ENCODE peak calls at places on chromosomes 7 and 10, in seven cellular contexts. B is mammary epithelial cell, T is PC-9, Y is endothelial cell of umbilical vein, Q is MM.1S, D is keratinocyte, L is A673. W is an unnamed sample.

GRCh38 chr10:131870411-131870810 is 30.4 kb upstream of the PPP2R2D start:
- DNase-seq in B (no peak), Y (no peak), Q (no peak), L (no peak), D (no peak), T (no peak), W (no peak)

GRCh38 chr10:44393051-44393630 is 8.2 kb upstream of the CXCL12 start:
- DNase-seq in Y (no peak), L (no peak), D (no peak), Q (no peak), T (no peak), B (no peak), W (no peak)

GRCh38 chr10:42367532-42368230 is 270.7 kb downstream of the ZNF33B start:
- DNase-seq in L (no peak), D (no peak), B (peak), T (peak), Q (peak), Y (peak), W (peak)

GRCh38 chr10:17265468-17265867 is 37.4 kb downstream of the VIM start:
- DNase-seq in D (peak), T (no peak), Y (no peak), L (no peak), Q (no peak), B (peak), W (peak)

GRCh38 chr10:51063659-51064535 is 10.4 kb upstream of the PRKG1 start:
- DNase-seq in L (peak), D (no peak), Y (peak), B (peak), Q (peak), T (no peak), W (peak)

GRCh38 chr10:43000021-43000411 is 76.9 kb upstream of the RET start:
- DNase-seq in Q (no peak), D (no peak), L (no peak), T (no peak), Y (no peak), B (no peak), W (no peak)

GRCh38 chr10:121522841-121523240 is 75.4 kb downstream of the FGFR2 start:
- DNase-seq in Q (no peak), L (no peak), D (no peak), T (no peak), Y (no peak), B (no peak), W (no peak)

GRCh38 chr10:69239816-69240434 is 19.8 kb downstream of the HKDC1 start:
- DNase-seq in L (peak), T (no peak), Q (no peak), Y (no peak), B (no peak), D (no peak), W (peak)

GRCh38 chr7:94395141-94396041 is 696 bp downstream of the COL1A2 start:
- DNase-seq in L (peak), T (no peak), Q (peak), Y (peak), B (peak), D (peak), W (peak)

GRCh38 chr10:27525819-27526218 is 21.7 kb downstream of the RAB18 start:
- DNase-seq in L (peak), D (no peak), B (no peak), Q (no peak), T (no peak), Y (no peak), W (peak)

GRCh38 chr10:62978417-62978955 is 154.6 kb upstream of the NRBF2 start:
- DNase-seq in D (no peak), Q (no peak), Y (no peak), B (peak), T (no peak), L (no peak), W (no peak)

GRCh38 chr7:157981778-157982177 is 605.8 kb downstream of the PTPRN2 start:
- DNase-seq in L (no peak), B (no peak), D (no peak), Y (no peak), Q (no peak), T (no peak), W (no peak)

GRCh38 chr7:2107386-2108085 is 125.2 kb downstream of the MAD1L1 start:
- DNase-seq in T (no peak), Y (peak), B (no peak), L (no peak), D (no peak), Q (no peak), W (no peak)

GRCh38 chr7:27248911-27249723 is 6.5 kb downstream of the EVX1 start:
- DNase-seq in Q (no peak), Y (no peak), B (peak), T (no peak), D (no peak), L (no peak), W (peak)

GRCh38 chr7:155461631-155462030 is 3.7 kb downstream of the EN2 start:
- DNase-seq in B (no peak), Q (no peak), T (no peak), L (no peak), D (no peak), Y (no peak), W (no peak)

GRCh38 chr7:155462163-155462735 is 4.3 kb downstream of the EN2 start:
- DNase-seq in Y (no peak), T (no peak), L (no peak), D (no peak), B (no peak), Q (no peak), W (no peak)

GRCh38 chr7:155464183-155464582 is 6.3 kb downstream of the EN2 start:
- DNase-seq in L (no peak), D (no peak), Y (no peak), Q (no peak), T (no peak), B (no peak), W (no peak)

GRCh38 chr7:155464948-155465739 is 7.2 kb downstream of the EN2 start:
- DNase-seq in L (no peak), D (no peak), T (no peak), Y (no peak), Q (no peak), B (no peak), W (no peak)

DNA sequence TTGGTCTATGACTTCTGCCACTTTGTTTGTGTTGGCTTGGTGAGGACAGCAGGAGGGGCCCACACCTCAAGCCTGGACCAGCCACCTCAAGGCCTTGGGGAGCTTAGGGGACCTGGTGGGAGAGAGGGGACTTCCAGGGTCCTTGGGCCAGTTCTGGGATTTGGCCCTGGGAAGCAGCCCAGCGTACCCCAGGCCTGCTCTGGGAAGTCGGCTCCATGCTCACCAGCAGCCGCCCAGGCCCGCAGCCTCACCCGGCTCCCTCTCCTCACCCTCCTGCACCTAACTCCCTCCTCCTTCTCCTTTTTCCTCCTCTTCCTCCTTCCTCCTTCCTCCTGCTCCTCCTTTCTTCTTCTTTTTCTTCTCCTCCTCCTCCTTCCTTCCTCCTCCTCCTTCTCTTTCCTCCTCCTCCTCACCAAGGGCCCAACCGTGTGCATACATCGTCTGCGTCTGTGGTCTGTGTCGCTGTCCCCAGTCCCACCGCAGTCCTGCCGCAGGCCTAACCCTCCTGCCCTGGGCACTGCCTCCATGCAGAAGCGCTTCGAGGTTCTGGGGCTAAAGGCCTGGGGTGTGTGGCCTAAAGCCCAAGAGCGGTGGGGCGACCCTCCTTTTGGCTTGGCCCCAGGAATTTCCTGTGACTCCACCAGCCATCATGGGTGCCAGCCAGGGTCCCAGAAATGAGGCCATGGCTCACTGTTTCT is 5.3 kb downstream of the EN2 start:
- DNase-seq in L (no peak), Y (no peak), Q (no peak), D (no peak), T (no peak), B (no peak), W (no peak)
- TF ChIP-seq EZH2 in L (no peak), Y (peak), Q (no peak), D (peak), T (no peak), B (peak), W (no peak)

DNA sequence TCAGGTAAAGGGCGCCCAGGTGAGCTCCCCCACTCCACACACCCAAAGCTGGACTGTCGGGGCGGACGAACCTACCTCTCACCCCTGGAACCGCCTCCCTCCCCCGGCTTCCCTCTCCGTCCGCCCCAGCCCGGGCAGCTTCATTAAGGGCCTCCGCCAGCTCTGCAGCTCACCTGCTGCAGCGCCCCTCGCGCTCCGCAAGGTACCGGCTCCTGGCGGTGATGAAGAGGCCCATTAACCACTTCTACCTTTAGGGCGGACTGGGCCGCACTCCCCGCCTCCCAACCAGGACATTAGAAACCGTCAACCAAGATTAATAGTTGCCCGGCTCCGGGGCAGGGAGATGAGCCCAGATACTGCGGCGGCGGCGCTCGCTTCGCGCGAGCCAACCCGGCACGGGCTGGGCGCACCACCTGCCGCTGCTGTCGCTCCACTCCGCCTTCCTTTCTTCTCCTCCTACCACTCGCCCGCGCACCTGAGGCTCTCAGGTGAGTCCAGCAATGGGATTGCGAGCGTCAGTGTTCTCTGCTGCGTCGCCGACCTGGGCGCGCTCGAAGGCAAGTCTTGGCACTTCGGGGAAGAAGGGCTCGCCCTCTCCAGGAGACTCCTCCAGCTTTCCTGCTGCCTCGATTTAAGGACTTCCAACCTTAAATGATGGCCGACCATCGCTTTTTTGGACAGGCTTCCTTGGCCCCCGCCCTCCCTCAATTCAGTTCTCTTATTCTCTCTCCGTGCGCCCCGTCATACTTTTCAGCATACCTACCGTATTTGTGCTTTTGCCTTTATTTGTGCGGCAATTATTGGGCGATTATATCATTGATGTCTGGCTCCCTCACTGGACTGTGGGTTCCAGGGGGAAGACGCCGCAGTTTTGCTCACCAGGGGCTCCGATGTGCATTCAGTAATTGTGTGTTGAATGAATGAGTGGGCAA is 13.6 kb upstream of the KAZALD1 start:
- DNase-seq in D (no peak), T (no peak), Y (no peak), Q (no peak), B (no peak), L (no peak), W (no peak)
- TF ChIP-seq EZH2 in D (no peak), T (no peak), Y (peak), Q (no peak), B (no peak), L (no peak), W (peak)

GRCh38 chr7:129777993-129778769 is 166.7 kb downstream of the NRF1 start:
- DNase-seq in T (no peak), L (no peak), B (no peak), Q (no peak), Y (no peak), D (no peak), W (no peak)
- TF ChIP-seq EZH2 in T (no peak), L (no peak), B (no peak), Q (no peak), Y (no peak), D (no peak), W (no peak)

GRCh38 chr10:101123815-101124617 is 7.1 kb upstream of the TLX1 start:
- DNase-seq in D (no peak), B (no peak), Q (no peak), Y (no peak), L (no peak), T (no peak), W (no peak)
- TF ChIP-seq EZH2 in D (peak), B (peak), Q (no peak), Y (peak), L (peak), T (no peak), W (no peak)

DNA sequence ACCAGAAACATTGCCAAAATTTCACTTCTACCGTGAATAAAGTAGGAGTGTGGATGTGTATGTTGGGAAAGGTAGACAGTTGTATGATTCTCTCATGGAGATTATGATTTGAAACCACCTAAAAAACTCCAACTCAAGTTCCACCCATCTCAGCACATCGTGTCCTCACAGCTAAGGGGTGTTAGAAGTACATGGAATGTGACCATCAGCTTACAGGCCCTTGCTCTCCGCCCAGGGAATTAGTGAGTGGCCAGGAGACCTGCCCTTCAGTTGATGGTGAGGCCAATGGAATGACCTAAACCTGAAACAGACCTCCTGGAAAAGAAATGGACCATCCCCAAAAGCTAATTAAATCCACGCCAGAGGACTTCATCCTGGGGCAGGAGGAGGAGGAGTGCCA is 2.1 kb upstream of the WNT2 start:
- DNase-seq in D (no peak), T (no peak), Q (no peak), B (no peak), L (no peak), Y (no peak), W (no peak)
- TF ChIP-seq EZH2 in D (no peak), T (no peak), Q (no peak), B (no peak), L (no peak), Y (no peak), W (no peak)